ENCODE peak calls at places on chromosomes 1 and 21, in four cellular contexts. L is SK-N-SH, D is HCT116, M is K562. G is an unnamed sample.

GRCh38 chr21:46424062-46424591 is 34.6 kb upstream of the DIP2A start:
- DNase-seq in D (no peak), L (no peak), M (no peak), G (no peak)

GRCh38 chr1:87941292-87941946 is 612.7 kb downstream of the LMO4 start:
- DNase-seq in L (no peak), D (no peak), M (no peak), G (no peak)

GRCh38 chr1:221256773-221257172 is 377.5 kb downstream of the HLX start:
- DNase-seq in D (no peak), M (no peak), L (no peak), G (no peak)

GRCh38 chr1:209926045-209926444 is 12.0 kb upstream of the SYT14 start:
- DNase-seq in M (no peak), D (no peak), L (peak; percentile 61), G (no peak)

GRCh38 chr1:230140221-230141001 is 73.4 kb downstream of the GALNT2 start:
- DNase-seq in L (no peak), D (no peak), M (no peak), G (no peak)

GRCh38 chr1:58934711-58935110 is 150.9 kb upstream of the JUN start:
- DNase-seq in M (no peak), D (no peak), L (no peak), G (no peak)

GRCh38 chr1:200274121-200274520 is 135.7 kb downstream of the ZNF281 start:
- DNase-seq in D (no peak), L (no peak), M (no peak), G (no peak)

GRCh38 chr1:229349463-229350385 is 6.9 kb upstream of the CCSAP start:
- DNase-seq in D (no peak), M (no peak), L (no peak), G (no peak)

GRCh38 chr1:159913451-159914192 is 11.7 kb downstream of the TAGLN2 start:
- DNase-seq in M (no peak), D (no peak), L (no peak), G (no peak)

GRCh38 chr1:233409540-233409939 is 82.0 kb downstream of the MAP3K21 start:
- DNase-seq in L (no peak), D (no peak), M (no peak), G (no peak)

GRCh38 chr21:42219606-42220137 is 732 bp downstream of the ABCG1 start:
- DNase-seq in D (no peak), L (peak; percentile 76), M (no peak), G (no peak)

GRCh38 chr1:94083653-94084052 is 37.3 kb downstream of the ABCA4 start:
- DNase-seq in L (no peak), M (no peak), D (no peak), G (no peak)

GRCh38 chr1:56491441-56491840 is 87.9 kb downstream of the PLPP3 start:
- DNase-seq in D (no peak), M (no peak), L (peak; percentile 51), G (no peak)

GRCh38 chr1:53393325-53393792 is 65.5 kb upstream of the LRP8 start:
- DNase-seq in L (peak; percentile 86), M (peak; percentile 84), D (peak; percentile 59), G (peak; percentile 43)

GRCh38 chr21:41816583-41817165 is 49.8 kb upstream of the RIPK4 start:
- DNase-seq in D (no peak), L (peak; percentile 88), M (peak; percentile 80), G (peak; percentile 23)

DNA sequence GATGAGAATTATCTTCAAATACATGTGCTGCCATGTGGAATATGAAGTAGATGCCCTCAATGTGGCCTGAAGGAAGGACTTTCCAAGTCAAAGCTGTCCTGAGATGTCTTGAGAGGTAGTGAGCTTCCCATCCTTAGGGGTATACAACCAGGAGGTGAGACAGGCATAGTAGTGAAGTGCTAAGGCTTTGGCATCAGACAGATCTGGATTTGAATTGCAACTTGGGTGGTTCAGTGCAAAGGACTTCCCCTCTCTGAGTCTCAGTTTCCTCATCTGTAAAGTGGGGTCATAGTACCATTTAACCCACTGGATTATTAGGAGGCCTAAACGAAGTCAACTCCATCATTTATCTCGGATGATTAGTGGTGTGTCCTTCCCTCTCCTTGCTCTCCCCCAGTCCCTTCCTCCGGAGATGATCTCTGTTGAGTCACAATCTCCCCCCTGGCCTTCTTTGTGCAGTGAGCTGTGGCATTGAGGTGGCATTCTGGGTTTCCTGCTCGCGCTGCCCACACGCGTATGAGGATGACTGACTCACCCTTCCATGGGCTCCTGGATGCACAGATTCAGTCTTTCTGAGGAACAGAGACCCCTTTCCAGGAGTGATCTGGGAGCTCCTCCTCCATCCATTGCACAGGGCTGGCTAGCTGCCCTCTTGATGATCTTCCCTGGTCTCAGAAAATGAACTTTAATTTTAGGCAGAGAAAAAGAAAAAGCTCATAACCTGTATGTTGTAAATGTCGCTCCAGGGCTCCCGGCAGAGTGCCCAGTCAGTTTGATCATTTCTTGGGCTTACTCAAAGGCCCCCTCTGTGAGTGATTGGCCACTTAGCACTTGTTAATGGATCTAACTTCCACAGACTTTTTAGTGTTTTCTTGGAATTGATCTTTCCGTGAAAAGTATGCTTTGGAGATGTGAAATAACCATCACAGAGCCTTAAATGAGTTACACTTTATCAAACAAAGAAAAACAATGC is 354.5 kb downstream of the PTPRU start:
- DNase-seq in D (no peak), L (no peak), M (no peak), G (no peak)
- TF ChIP-seq ELF1 in D (no peak), L (no peak), M (no peak), G (no peak)

GRCh38 chr1:99680258-99680657 is 34.3 kb downstream of the PALMD start:
- DNase-seq in D (no peak), M (no peak), L (no peak), G (no peak)
- TF ChIP-seq ELF1 in D (no peak), M (no peak), L (no peak), G (no peak)

GRCh38 chr1:31483012-31483946 is 70.3 kb downstream of the SERINC2 start:
- DNase-seq in D (no peak), L (no peak), M (no peak), G (no peak)
- TF ChIP-seq ELF1 in D (no peak), L (no peak), M (peak; percentile 85), G (no peak)

DNA sequence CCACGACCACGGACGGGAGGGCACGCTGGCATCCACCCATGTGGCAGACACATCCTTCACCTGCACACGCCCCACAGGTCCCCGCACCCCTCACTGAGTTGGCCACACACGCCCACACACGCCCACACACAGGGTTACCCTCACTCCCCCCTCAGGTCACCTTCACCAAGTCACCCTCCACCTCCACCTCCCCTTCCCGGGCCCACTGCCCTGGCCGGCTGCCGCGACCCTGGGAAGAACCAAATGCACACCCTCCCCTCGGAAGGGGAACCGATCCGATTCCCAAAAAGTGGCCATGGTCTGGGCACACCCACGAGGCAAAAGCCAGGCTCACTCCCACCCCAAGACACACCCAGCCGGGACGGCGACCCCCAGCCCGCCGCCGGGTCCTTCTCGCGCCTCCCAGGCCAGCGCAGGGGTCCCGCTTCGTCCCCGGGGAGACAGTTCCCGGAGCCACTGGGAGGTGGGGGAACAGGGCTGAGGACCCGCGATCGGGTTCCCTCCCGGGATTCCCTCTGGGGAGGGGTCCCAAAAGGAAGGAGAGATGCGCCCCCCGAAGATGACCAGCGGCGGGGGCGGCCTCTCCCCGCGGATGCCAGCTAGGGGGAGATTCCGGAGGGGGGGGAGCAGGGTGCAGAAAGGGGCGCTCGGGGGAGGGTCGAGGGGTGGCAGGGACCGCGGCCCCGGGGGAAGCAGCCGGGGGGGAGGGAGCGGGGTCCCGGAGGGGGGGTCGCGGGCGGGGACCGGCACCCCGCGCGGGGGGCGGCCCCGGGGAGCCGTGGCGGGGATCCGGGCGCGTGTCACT is 715 bp downstream of the SDC3 start:
- DNase-seq in D (no peak), L (peak; percentile 68), M (peak; percentile 29), G (no peak)
- TF ChIP-seq ELF1 in D (no peak), L (no peak), M (no peak), G (no peak)

GRCh38 chr1:248811514-248812490 is 13.9 kb downstream of the SH3BP5L start:
- DNase-seq in M (peak; percentile 28), L (no peak), D (no peak), G (no peak)
- TF ChIP-seq ELF1 in M (no peak), L (no peak), D (no peak), G (no peak)

GRCh38 chr1:226308166-226308722 is 720 bp downstream of the LIN9 start:
- DNase-seq in M (peak; percentile 73), L (no peak), D (no peak), G (no peak)

GRCh38 chr1:226305184-226305583 is 3.8 kb downstream of the LIN9 start:
- DNase-seq in L (no peak), D (no peak), M (no peak), G (no peak)

GRCh38 chr1:226302731-226303130 is 6.2 kb downstream of the LIN9 start:
- DNase-seq in L (no peak), D (no peak), M (no peak), G (no peak)

GRCh38 chr1:226306425-226306824 is 2.5 kb downstream of the LIN9 start:
- DNase-seq in L (no peak), M (no peak), D (no peak), G (no peak)

GRCh38 chr1:226304291-226304955 is 4.5 kb downstream of the LIN9 start:
- DNase-seq in D (no peak), M (no peak), L (no peak), G (no peak)
- TF ChIP-seq ELF1 in D (no peak), M (no peak), L (no peak), G (no peak)

DNA sequence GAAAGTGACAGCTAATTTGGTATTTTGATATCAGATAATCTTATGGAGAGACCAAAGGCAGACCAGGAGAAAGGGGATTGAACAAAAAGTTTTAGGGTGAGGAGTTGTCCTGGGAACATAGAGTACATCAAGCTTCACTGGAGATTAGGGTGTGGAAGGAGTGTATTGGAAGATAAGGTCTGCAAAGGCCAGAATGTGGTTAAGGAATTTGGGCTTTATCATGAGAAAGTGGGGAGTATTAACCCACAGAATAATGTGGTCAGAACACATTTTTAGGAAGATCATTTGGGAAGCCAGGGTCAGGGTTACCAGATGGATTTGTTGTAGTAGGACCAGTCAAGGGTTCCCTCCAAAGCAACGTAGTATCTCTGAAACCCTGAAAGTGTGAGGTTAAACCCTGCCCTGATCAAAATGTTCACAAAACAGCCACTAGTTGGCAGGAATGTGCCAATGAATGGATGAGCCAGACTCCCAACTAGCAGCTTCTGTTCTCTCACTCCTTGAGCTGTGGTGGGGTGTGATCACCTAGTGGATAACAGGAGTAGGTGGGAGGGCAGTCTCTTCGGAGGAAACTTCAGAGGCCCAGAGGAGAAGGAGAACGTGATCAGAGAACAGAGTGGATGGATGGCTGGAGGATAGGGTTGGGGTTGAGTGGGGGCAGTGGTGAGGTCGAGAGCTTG is 35.8 kb downstream of the SLC2A1 start:
- DNase-seq in M (peak; percentile 76), L (peak; percentile 78), D (peak; percentile 76), G (peak; percentile 77)
- TF ChIP-seq ELF1 in M (peak; percentile 36), L (no peak), D (no peak), G (no peak)

DNA sequence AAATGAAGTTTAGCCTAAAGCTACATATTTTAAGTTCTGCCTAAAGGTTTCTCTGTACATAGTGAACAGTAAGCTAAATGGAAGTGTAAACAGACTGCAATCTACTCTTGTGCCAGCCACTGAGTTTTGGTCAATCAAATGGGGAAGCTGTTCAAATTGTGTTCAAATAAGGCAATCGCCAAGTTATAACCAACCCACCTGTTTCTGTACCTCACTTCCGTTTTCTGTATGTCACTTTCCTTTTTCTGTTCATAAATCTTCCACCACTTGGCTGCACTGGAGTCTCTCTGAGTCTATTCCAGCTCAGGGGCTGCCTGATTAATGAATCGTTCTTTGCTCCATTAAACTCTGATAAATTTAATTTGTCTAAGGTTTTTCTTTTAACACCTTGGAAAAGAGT is 10.8 kb upstream of the THEM4 start:
- DNase-seq in D (no peak), M (no peak), L (no peak), G (no peak)
- TF ChIP-seq ELF1 in D (no peak), M (no peak), L (no peak), G (no peak)

GRCh38 chr1:222924140-222924706 is 109.4 kb downstream of the DISP1 start:
- DNase-seq in L (no peak), D (no peak), M (no peak), G (no peak)
- TF ChIP-seq ELF1 in L (no peak), D (no peak), M (no peak), G (no peak)

GRCh38 chr1:25342846-25343245 is 4.7 kb downstream of the TMEM50A start:
- DNase-seq in L (no peak), D (no peak), M (no peak), G (no peak)
- TF ChIP-seq ELF1 in L (no peak), D (no peak), M (no peak), G (no peak)